ENCODE peak calls at places on chromosomes 13 and 19, in ten cellular contexts. One of them, this sample, is unnamed.

GRCh38 chr19:35642798-35643254 is 1.3 kb downstream of the ETV2 start:
- DNase-seq in AG04450: no peak
- DNase-seq in right atrium auricular region: no peak
- DNase-seq in tibial artery: no peak
- DNase-seq in ovary: peak; percentile 57
- DNase-seq in cardiac muscle cell: no peak
- DNase-seq in stomach: no peak
- DNase-seq in pancreas: peak; percentile 75
- DNase-seq in lung: no peak
- DNase-seq in heart right ventricle: no peak
- DNase-seq in this sample: no peak

GRCh38 chr19:8310342-8311055 is 2.3 kb upstream of the CD320 start:
- DNase-seq in cardiac muscle cell: no peak
- DNase-seq in ovary: peak; percentile 7
- DNase-seq in lung: no peak
- DNase-seq in tibial artery: no peak
- DNase-seq in pancreas: no peak
- DNase-seq in heart right ventricle: no peak
- DNase-seq in stomach: peak; percentile 20
- DNase-seq in right atrium auricular region: no peak
- DNase-seq in AG04450: no peak
- DNase-seq in this sample: no peak

GRCh38 chr19:14059093-14059480 is 2.8 kb downstream of the PALM3 start:
- DNase-seq in AG04450: no peak
- DNase-seq in right atrium auricular region: no peak
- DNase-seq in stomach: peak; percentile 34
- DNase-seq in lung: no peak
- DNase-seq in pancreas: no peak
- DNase-seq in tibial artery: no peak
- DNase-seq in ovary: no peak
- DNase-seq in cardiac muscle cell: peak; percentile 33
- DNase-seq in heart right ventricle: no peak
- DNase-seq in this sample: no peak

GRCh38 chr13:94009696-94010095 is 469.8 kb downstream of the DCT start:
- DNase-seq in pancreas: no peak
- DNase-seq in ovary: no peak
- DNase-seq in AG04450: no peak
- DNase-seq in lung: no peak
- DNase-seq in cardiac muscle cell: no peak
- DNase-seq in tibial artery: no peak
- DNase-seq in stomach: no peak
- DNase-seq in heart right ventricle: no peak
- DNase-seq in right atrium auricular region: no peak
- DNase-seq in this sample: no peak

GRCh38 chr13:62407871-62408270 is 992.2 kb upstream of the PCDH20 start:
- DNase-seq in cardiac muscle cell: no peak
- DNase-seq in AG04450: no peak
- DNase-seq in tibial artery: no peak
- DNase-seq in ovary: no peak
- DNase-seq in heart right ventricle: no peak
- DNase-seq in stomach: no peak
- DNase-seq in pancreas: no peak
- DNase-seq in lung: no peak
- DNase-seq in right atrium auricular region: no peak
- DNase-seq in this sample: no peak

GRCh38 chr13:113322043-113322461 is 25.0 kb downstream of the LAMP1 start:
- DNase-seq in ovary: no peak
- DNase-seq in right atrium auricular region: no peak
- DNase-seq in heart right ventricle: no peak
- DNase-seq in pancreas: no peak
- DNase-seq in cardiac muscle cell: no peak
- DNase-seq in AG04450: no peak
- DNase-seq in lung: no peak
- DNase-seq in stomach: no peak
- DNase-seq in tibial artery: no peak
- DNase-seq in this sample: no peak

GRCh38 chr13:60335531-60335930 is 61.5 kb upstream of the TDRD3 start:
- DNase-seq in stomach: no peak
- DNase-seq in lung: no peak
- DNase-seq in pancreas: no peak
- DNase-seq in heart right ventricle: no peak
- DNase-seq in AG04450: no peak
- DNase-seq in cardiac muscle cell: no peak
- DNase-seq in tibial artery: no peak
- DNase-seq in right atrium auricular region: no peak
- DNase-seq in ovary: no peak
- DNase-seq in this sample: no peak

GRCh38 chr13:75324413-75324940 is 157.5 kb downstream of the TBC1D4 start:
- DNase-seq in right atrium auricular region: no peak
- DNase-seq in heart right ventricle: no peak
- DNase-seq in pancreas: no peak
- DNase-seq in stomach: no peak
- DNase-seq in cardiac muscle cell: no peak
- DNase-seq in AG04450: no peak
- DNase-seq in lung: no peak
- DNase-seq in ovary: no peak
- DNase-seq in tibial artery: no peak
- DNase-seq in this sample: no peak

GRCh38 chr13:94858856-94859811 is 146.8 kb upstream of the SOX21 start:
- DNase-seq in lung: peak; percentile 39
- DNase-seq in AG04450: no peak
- DNase-seq in pancreas: no peak
- DNase-seq in right atrium auricular region: no peak
- DNase-seq in heart right ventricle: peak; percentile 59
- DNase-seq in ovary: peak; percentile 75
- DNase-seq in cardiac muscle cell: no peak
- DNase-seq in tibial artery: peak; percentile 68
- DNase-seq in stomach: peak; percentile 35
- DNase-seq in this sample: no peak

GRCh38 chr13:91296011-91296410 is 51.5 kb upstream of the MIR17HG start:
- DNase-seq in AG04450: no peak
- DNase-seq in ovary: no peak
- DNase-seq in heart right ventricle: no peak
- DNase-seq in lung: no peak
- DNase-seq in stomach: no peak
- DNase-seq in right atrium auricular region: no peak
- DNase-seq in tibial artery: no peak
- DNase-seq in pancreas: no peak
- DNase-seq in cardiac muscle cell: no peak
- DNase-seq in this sample: no peak

GRCh38 chr19:21590868-21591267 is 85.5 kb downstream of the ZNF429 start:
- DNase-seq in heart right ventricle: no peak
- DNase-seq in pancreas: no peak
- DNase-seq in ovary: no peak
- DNase-seq in right atrium auricular region: no peak
- DNase-seq in AG04450: no peak
- DNase-seq in stomach: no peak
- DNase-seq in cardiac muscle cell: peak; percentile 73
- DNase-seq in lung: no peak
- DNase-seq in tibial artery: no peak
- DNase-seq in this sample: no peak

DNA sequence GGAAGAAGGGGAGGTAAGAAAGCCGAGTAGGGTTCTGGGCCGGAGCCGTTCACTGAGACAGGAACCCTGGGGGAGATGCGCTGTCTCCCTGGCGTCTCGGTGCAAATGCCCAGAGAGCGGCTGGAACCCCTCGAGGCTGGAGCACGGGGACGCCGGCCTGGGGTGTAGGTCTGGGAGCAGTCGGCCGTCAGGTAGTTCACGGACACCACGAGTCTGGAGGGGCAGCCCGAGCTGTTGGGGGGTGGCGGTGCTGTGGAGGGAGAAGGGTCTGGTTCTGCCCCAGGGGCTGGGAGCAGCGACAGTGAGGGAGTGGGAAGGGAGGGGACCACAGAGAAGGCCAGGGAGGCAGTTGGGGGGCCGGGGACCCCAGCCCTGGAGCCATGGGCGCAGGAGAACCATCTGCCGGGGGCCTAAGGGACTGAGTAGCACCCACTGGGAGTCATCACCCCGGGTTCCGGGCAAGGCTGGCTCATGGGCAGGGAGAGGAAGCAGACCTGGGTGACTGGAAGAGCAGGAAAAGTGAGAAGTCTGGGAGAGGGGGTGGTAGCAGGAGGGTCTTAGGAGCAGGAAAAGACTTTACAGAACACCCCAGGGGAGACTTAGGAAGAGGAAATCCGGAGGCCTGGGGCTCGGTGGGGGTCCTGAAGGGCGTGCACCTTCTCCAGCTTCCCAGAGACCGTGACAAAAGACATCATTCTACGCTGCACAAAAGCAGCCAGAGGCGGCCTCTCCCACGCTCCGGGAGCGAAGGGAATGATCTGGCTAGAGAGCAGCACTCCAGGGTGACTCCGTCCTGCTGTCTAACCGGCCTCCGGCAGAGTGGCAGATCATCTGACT is 173.1 kb upstream of the SOX1 start:
- DNase-seq in stomach: no peak
- DNase-seq in cardiac muscle cell: peak; percentile 32
- DNase-seq in heart right ventricle: no peak
- DNase-seq in tibial artery: no peak
- DNase-seq in lung: no peak
- DNase-seq in AG04450: no peak
- DNase-seq in pancreas: no peak
- DNase-seq in right atrium auricular region: peak; percentile 36
- DNase-seq in ovary: no peak
- DNase-seq in this sample: no peak
- H3K4me3 ChIP-seq in stomach: peak overlapping the region; percentile 2
- H3K4me3 ChIP-seq in cardiac muscle cell: peak overlapping the region; percentile 31
- H3K4me3 ChIP-seq in heart right ventricle: peak overlapping the region; percentile 34
- H3K4me3 ChIP-seq in tibial artery: no peak overlapping the region
- H3K4me3 ChIP-seq in lung: peak overlapping the region; percentile 0
- H3K4me3 ChIP-seq in AG04450: no peak overlapping the region
- H3K4me3 ChIP-seq in pancreas: no peak overlapping the region
- H3K4me3 ChIP-seq in right atrium auricular region: peak overlapping the region; percentile 31
- H3K4me3 ChIP-seq in ovary: no peak overlapping the region
- H3K4me3 ChIP-seq in this sample: no peak overlapping the region

GRCh38 chr19:28731577-28731976 is 481.4 kb downstream of the UQCRFS1 start:
- DNase-seq in heart right ventricle: no peak
- DNase-seq in lung: no peak
- DNase-seq in pancreas: no peak
- DNase-seq in tibial artery: no peak
- DNase-seq in right atrium auricular region: no peak
- DNase-seq in cardiac muscle cell: no peak
- DNase-seq in AG04450: no peak
- DNase-seq in ovary: no peak
- DNase-seq in stomach: no peak
- DNase-seq in this sample: no peak

GRCh38 chr19:28731113-28731512 is 481.8 kb downstream of the UQCRFS1 start:
- DNase-seq in lung: no peak
- DNase-seq in ovary: no peak
- DNase-seq in pancreas: no peak
- DNase-seq in heart right ventricle: no peak
- DNase-seq in stomach: no peak
- DNase-seq in right atrium auricular region: no peak
- DNase-seq in AG04450: no peak
- DNase-seq in tibial artery: no peak
- DNase-seq in cardiac muscle cell: no peak
- DNase-seq in this sample: no peak

GRCh38 chr19:28737526-28737925 is 475.4 kb downstream of the UQCRFS1 start:
- DNase-seq in right atrium auricular region: no peak
- DNase-seq in ovary: no peak
- DNase-seq in AG04450: no peak
- DNase-seq in heart right ventricle: no peak
- DNase-seq in pancreas: no peak
- DNase-seq in stomach: no peak
- DNase-seq in lung: no peak
- DNase-seq in tibial artery: no peak
- DNase-seq in cardiac muscle cell: no peak
- DNase-seq in this sample: no peak

GRCh38 chr19:28736528-28736927 is 476.4 kb downstream of the UQCRFS1 start:
- DNase-seq in tibial artery: no peak
- DNase-seq in ovary: no peak
- DNase-seq in right atrium auricular region: no peak
- DNase-seq in lung: no peak
- DNase-seq in stomach: no peak
- DNase-seq in AG04450: no peak
- DNase-seq in heart right ventricle: no peak
- DNase-seq in cardiac muscle cell: no peak
- DNase-seq in pancreas: no peak
- DNase-seq in this sample: no peak

GRCh38 chr19:28737021-28737525 is 475.9 kb downstream of the UQCRFS1 start:
- DNase-seq in cardiac muscle cell: peak; percentile 39
- DNase-seq in ovary: no peak
- DNase-seq in AG04450: peak; percentile 2
- DNase-seq in pancreas: no peak
- DNase-seq in tibial artery: no peak
- DNase-seq in right atrium auricular region: no peak
- DNase-seq in stomach: no peak
- DNase-seq in heart right ventricle: no peak
- DNase-seq in lung: no peak
- DNase-seq in this sample: no peak
- TF ChIP-seq CTCF in cardiac muscle cell: peak; percentile 64
- TF ChIP-seq CTCF in ovary: peak; percentile 32
- TF ChIP-seq CTCF in AG04450: peak; percentile 55
- TF ChIP-seq CTCF in pancreas: peak; percentile 58
- TF ChIP-seq CTCF in tibial artery: no peak
- TF ChIP-seq CTCF in right atrium auricular region: peak; percentile 73
- TF ChIP-seq CTCF in stomach: no peak
- TF ChIP-seq CTCF in heart right ventricle: peak; percentile 68
- TF ChIP-seq CTCF in lung: peak; percentile 6
- TF ChIP-seq CTCF in this sample: peak; percentile 15

DNA sequence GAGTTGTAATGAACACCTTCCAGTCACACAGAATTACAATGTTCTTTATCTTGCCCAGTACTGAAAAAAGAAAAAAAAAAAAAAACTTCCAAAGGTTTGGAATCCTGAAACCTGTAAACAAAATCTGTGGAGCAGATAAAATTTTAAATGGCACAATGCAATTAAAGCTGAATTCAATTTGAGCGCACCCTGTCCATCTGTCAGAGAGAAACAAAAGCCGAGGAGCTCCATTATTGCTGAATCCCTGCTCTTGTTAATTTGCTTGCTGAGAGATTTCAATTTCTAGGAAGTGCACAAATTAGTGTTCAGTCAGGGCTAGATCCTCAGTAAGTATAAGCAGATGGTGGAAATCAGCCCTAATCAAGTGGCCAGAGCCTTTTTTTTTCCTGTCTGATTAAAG is 65.2 kb downstream of the DACH1 start:
- DNase-seq in ovary: no peak
- DNase-seq in heart right ventricle: no peak
- DNase-seq in stomach: no peak
- DNase-seq in pancreas: no peak
- DNase-seq in tibial artery: no peak
- DNase-seq in cardiac muscle cell: no peak
- DNase-seq in AG04450: no peak
- DNase-seq in lung: no peak
- DNase-seq in right atrium auricular region: no peak
- DNase-seq in this sample: no peak
- H3K27ac ChIP-seq in ovary: no peak overlapping the region
- H3K27ac ChIP-seq in heart right ventricle: no peak overlapping the region
- H3K27ac ChIP-seq in stomach: no peak overlapping the region
- H3K27ac ChIP-seq in pancreas: no peak overlapping the region
- H3K27ac ChIP-seq in tibial artery: no peak overlapping the region
- H3K27ac ChIP-seq in cardiac muscle cell: no peak overlapping the region
- H3K27ac ChIP-seq in AG04450: no peak overlapping the region
- H3K27ac ChIP-seq in lung: no peak overlapping the region
- H3K27ac ChIP-seq in right atrium auricular region: no peak overlapping the region
- H3K27ac ChIP-seq in this sample: no peak overlapping the region

DNA sequence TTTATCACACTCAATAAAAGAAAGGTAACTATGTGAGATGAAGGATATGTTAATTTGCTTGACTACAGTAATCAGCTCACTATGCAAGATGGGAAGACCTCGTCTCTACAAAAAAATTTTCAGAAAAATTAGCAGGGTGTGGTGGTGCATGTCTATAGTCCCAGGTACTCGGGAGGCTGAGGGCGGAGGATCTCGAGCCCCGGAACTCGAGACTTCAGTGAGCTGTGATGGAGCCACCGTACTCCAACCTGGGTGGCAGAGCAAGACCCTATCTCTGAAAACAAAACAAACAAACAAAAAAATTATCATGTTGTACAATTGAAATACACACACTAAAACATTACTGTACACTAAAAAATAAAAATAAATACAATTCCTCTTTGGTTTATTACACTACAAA is 376.7 kb upstream of the KLHL1 start:
- DNase-seq in lung: no peak
- DNase-seq in cardiac muscle cell: no peak
- DNase-seq in pancreas: no peak
- DNase-seq in tibial artery: no peak
- DNase-seq in ovary: no peak
- DNase-seq in AG04450: no peak
- DNase-seq in stomach: no peak
- DNase-seq in right atrium auricular region: no peak
- DNase-seq in heart right ventricle: no peak
- DNase-seq in this sample: no peak
- H3K4me3 ChIP-seq in lung: no peak overlapping the region
- H3K4me3 ChIP-seq in cardiac muscle cell: no peak overlapping the region
- H3K4me3 ChIP-seq in pancreas: no peak overlapping the region
- H3K4me3 ChIP-seq in tibial artery: no peak overlapping the region
- H3K4me3 ChIP-seq in ovary: no peak overlapping the region
- H3K4me3 ChIP-seq in AG04450: no peak overlapping the region
- H3K4me3 ChIP-seq in stomach: no peak overlapping the region
- H3K4me3 ChIP-seq in right atrium auricular region: no peak overlapping the region
- H3K4me3 ChIP-seq in heart right ventricle: no peak overlapping the region
- H3K4me3 ChIP-seq in this sample: no peak overlapping the region